ENCODE peak calls at places on chromosomes 16 and 17, in four cellular contexts. X is nephron progenitor cell, W is RWPE1, M is AG09309. Q is an unnamed sample.

GRCh38 chr16:78611318-78611717 is 511.9 kb downstream of the WWOX start:
- DNase-seq in X (no peak), W (no peak), M (no peak), Q (no peak)

GRCh38 chr17:67628580-67629013 is 89.1 kb upstream of the NOL11 start:
- DNase-seq in M (no peak), W (no peak), X (no peak), Q (peak; percentile 24)

GRCh38 chr17:59651346-59651745 is 31.7 kb downstream of the CLTC start:
- DNase-seq in X (no peak), W (no peak), M (no peak), Q (no peak)

GRCh38 chr17:32610027-32610650 is 123.3 kb downstream of the CDK5R1 start:
- DNase-seq in W (no peak), M (no peak), X (no peak), Q (no peak)

GRCh38 chr17:18102640-18103039 is 5.9 kb upstream of the MYO15A start:
- DNase-seq in X (no peak), M (no peak), W (no peak), Q (no peak)

GRCh38 chr16:27748868-27749546 is 199.1 kb downstream of the KATNIP start:
- DNase-seq in X (no peak), W (peak; percentile 85), M (peak; percentile 66), Q (peak; percentile 19)

GRCh38 chr16:14632693-14633569 is at the start of gene BFAR:
- DNase-seq in X (peak; percentile 99), W (peak; percentile 98), M (peak; percentile 73), Q (peak; percentile 99)

GRCh38 chr17:45855691-45856315 is 11.1 kb downstream of the SPPL2C start:
- DNase-seq in X (no peak), M (no peak), W (no peak), Q (no peak)

GRCh38 chr17:60079401-60079861 is 710 bp upstream of the HEATR6 start:
- DNase-seq in X (no peak), W (no peak), M (no peak), Q (no peak)

GRCh38 chr17:21358682-21359482 is 17.3 kb upstream of the KCNJ12 start:
- DNase-seq in M (no peak), W (no peak), X (no peak), Q (no peak)
- TF ChIP-seq CTCF in M (no peak), W (no peak), X (no peak), Q (no peak)

GRCh38 chr17:68908045-68908444 is 47.1 kb downstream of the ABCA8 start:
- DNase-seq in M (no peak), W (no peak), X (no peak), Q (no peak)

GRCh38 chr17:68903294-68903693 is 51.9 kb downstream of the ABCA8 start:
- DNase-seq in W (no peak), X (no peak), M (no peak), Q (no peak)

GRCh38 chr17:68909066-68909465 is 46.1 kb downstream of the ABCA8 start:
- DNase-seq in W (peak; percentile 78), X (no peak), M (peak; percentile 94), Q (no peak)

GRCh38 chr17:68910256-68910705 is 44.9 kb downstream of the ABCA8 start:
- DNase-seq in X (no peak), W (no peak), M (no peak), Q (no peak)

DNA sequence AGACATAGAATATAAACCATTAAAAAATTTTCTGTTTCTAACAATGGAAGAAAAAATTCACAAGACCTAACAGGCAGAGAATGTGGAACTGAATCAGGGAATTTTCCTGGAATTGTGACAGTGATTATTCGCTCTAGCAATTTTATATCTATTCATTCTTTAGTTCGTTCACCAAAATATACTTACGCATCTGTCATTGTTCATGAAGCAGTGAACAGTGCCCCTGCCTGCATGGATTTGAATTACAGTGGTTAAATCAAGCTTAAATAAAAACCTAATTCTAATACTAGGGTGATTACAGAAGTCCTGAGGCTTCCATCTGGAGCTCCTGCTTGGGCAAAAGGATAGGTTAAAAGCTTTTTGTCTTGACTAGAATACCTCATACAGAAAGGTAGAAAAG is 48.6 kb downstream of the ABCA8 start:
- DNase-seq in W (no peak), M (no peak), X (no peak), Q (no peak)
- TF ChIP-seq CTCF in W (peak; percentile 36), M (peak; percentile 37), X (peak; percentile 41), Q (peak; percentile 74)

GRCh38 chr16:1173778-1174451 is 21.0 kb downstream of the CACNA1H start:
- DNase-seq in X (no peak), M (no peak), W (no peak), Q (no peak)

GRCh38 chr16:1171001-1171400 is 18.1 kb downstream of the CACNA1H start:
- DNase-seq in W (no peak), M (no peak), X (no peak), Q (no peak)

GRCh38 chr16:1172651-1173050 is 19.7 kb downstream of the CACNA1H start:
- DNase-seq in W (no peak), M (no peak), X (no peak), Q (no peak)

GRCh38 chr16:1170076-1170418 is 17.1 kb downstream of the CACNA1H start:
- DNase-seq in M (no peak), W (no peak), X (no peak), Q (no peak)

GRCh38 chr16:1171854-1172428 is 19.0 kb downstream of the CACNA1H start:
- DNase-seq in X (no peak), W (no peak), M (no peak), Q (no peak)
- TF ChIP-seq CTCF in X (no peak), W (no peak), M (no peak), Q (no peak)

DNA sequence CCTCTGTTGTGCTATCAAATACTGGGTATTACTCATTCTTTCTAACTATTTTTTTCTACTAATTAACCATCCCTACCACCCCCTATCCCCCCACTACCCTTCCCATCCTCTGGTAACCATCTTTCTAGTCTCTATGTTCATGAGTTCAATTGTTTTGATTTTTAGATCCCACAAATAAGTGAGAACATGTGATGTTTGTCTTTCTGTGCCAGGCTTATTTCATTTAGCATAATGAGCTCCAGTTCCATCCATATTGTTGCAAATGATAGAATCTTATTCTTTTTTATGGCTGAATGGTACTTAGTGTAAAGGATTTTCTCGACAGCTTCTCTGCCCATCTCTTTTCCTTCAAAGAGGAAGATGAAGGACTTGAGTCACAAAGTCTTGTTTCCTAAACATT is 138.0 kb upstream of the CPHXL start:
- DNase-seq in W (no peak), X (no peak), M (no peak), Q (no peak)
- TF ChIP-seq CTCF in W (no peak), X (no peak), M (no peak), Q (no peak)